ENCODE peak calls at places on chromosomes 4 and X, in four cellular contexts. D, T, Y and J are unnamed samples.

GRCh38 chrX:107753186-107753585 is 22.4 kb downstream of the TSC22D3 start:
- DNase-seq in T (no peak), D (no peak), Y (no peak), J (no peak)

GRCh38 chrX:29257516-29257915 is 670.3 kb downstream of the IL1RAPL1 start:
- DNase-seq in Y (no peak), T (no peak), D (no peak), J (no peak)

GRCh38 chr4:110196206-110196870 is 2.1 kb downstream of the ELOVL6 start:
- DNase-seq in Y (peak; percentile 83), D (peak; percentile 41), T (no peak), J (peak; percentile 76)

GRCh38 chr4:183436417-183436816 is 8.0 kb upstream of the CDKN2AIP start:
- DNase-seq in Y (no peak), D (no peak), T (no peak), J (no peak)

GRCh38 chr4:139605516-139605915 is 49.5 kb upstream of the SETD7 start:
- DNase-seq in Y (no peak), D (no peak), T (no peak), J (no peak)

GRCh38 chr4:67198757-67199156 is 346.5 kb downstream of the CENPC start:
- DNase-seq in T (no peak), Y (no peak), D (no peak), J (no peak)

GRCh38 chr4:54924891-54925290 is 200.5 kb downstream of the KDR start:
- DNase-seq in D (no peak), T (no peak), Y (no peak), J (no peak)

GRCh38 chrX:49042581-49043219 is 457 bp downstream of the TFE3 start:
- DNase-seq in T (no peak), D (no peak), Y (peak; percentile 10), J (no peak)

GRCh38 chrX:123962006-123962485 is 540 bp downstream of the STAG2 start:
- DNase-seq in Y (no peak), T (no peak), D (no peak), J (peak; percentile 52)

GRCh38 chrX:117713411-117713810 is 403.2 kb downstream of the KLHL13 start:
- DNase-seq in Y (no peak), D (peak; percentile 35), T (no peak), J (no peak)

GRCh38 chrX:120251471-120252011 is 929 bp downstream of the ZBTB33 start:
- DNase-seq in T (no peak), D (peak; percentile 3), Y (no peak), J (peak; percentile 19)

GRCh38 chr4:44448548-44449443 is at the start of gene KCTD8:
- DNase-seq in Y (peak; percentile 96), D (peak; percentile 71), T (peak; percentile 1), J (peak; percentile 42)

GRCh38 chr4:101103381-101104142 is 243.8 kb downstream of the PPP3CA start:
- DNase-seq in Y (no peak), T (no peak), D (no peak), J (no peak)

GRCh38 chrX:132270699-132271098 is 51.5 kb upstream of the RAP2C start:
- DNase-seq in Y (no peak), D (no peak), T (no peak), J (no peak)

GRCh38 chr4:187370918-187371317 is 624.7 kb upstream of the ZFP42 start:
- DNase-seq in T (no peak), Y (no peak), D (no peak), J (no peak)

GRCh38 chr4:56264861-56265260 is 122.4 kb downstream of the AASDH start:
- DNase-seq in D (no peak), T (no peak), Y (no peak), J (no peak)

GRCh38 chrX:65932173-65933084 is 107.5 kb downstream of the VSIG4 start:
- DNase-seq in Y (peak; percentile 13), D (peak; percentile 1), T (no peak), J (peak; percentile 9)

GRCh38 chr4:69054578-69055200 is 41.6 kb upstream of the UGT2B7 start:
- DNase-seq in D (peak; percentile 66), T (no peak), Y (no peak), J (no peak)

GRCh38 chrX:53288173-53288572 is 6.8 kb upstream of the IQSEC2 start:
- DNase-seq in D (no peak), T (no peak), Y (peak; percentile 54), J (peak; percentile 64)

GRCh38 chrX:2463973-2464676 is 36.7 kb downstream of the DHRSX start:
- DNase-seq in Y (peak; percentile 52), D (no peak), T (no peak), J (peak; percentile 62)

GRCh38 chr4:98434816-98435215 is 173.6 kb downstream of the RAP1GDS1 start:
- DNase-seq in Y (no peak), T (no peak), D (no peak), J (no peak)

GRCh38 chr4:15413010-15413622 is 14.7 kb upstream of the C1QTNF7 start:
- DNase-seq in D (no peak), Y (no peak), T (no peak), J (no peak)

GRCh38 chr4:124970011-124970410 is 257.5 kb upstream of the ANKRD50 start:
- DNase-seq in Y (no peak), D (no peak), T (no peak), J (no peak)

GRCh38 chr4:75973770-75974169 is 17.0 kb downstream of the SDAD1 start:
- DNase-seq in T (no peak), Y (no peak), D (no peak), J (no peak)

GRCh38 chr4:120922390-120923200 is at the start of gene PRDM5:
- DNase-seq in D (no peak), T (no peak), Y (peak; percentile 79), J (no peak)

GRCh38 chr4:110009526-110009925 is 96.8 kb downstream of the EGF start:
- DNase-seq in Y (no peak), D (no peak), T (no peak), J (no peak)

GRCh38 chrX:79375340-79375739 is 8.2 kb upstream of the ITM2A start:
- DNase-seq in T (no peak), D (no peak), Y (no peak), J (no peak)

GRCh38 chr4:148344382-148344781 is 97.8 kb downstream of the NR3C2 start:
- DNase-seq in T (no peak), D (no peak), Y (no peak), J (no peak)

GRCh38 chrX:110563276-110563675 is 204.6 kb downstream of the RTL9 start:
- DNase-seq in D (no peak), T (no peak), Y (no peak), J (no peak)

GRCh38 chr4:186029731-186030421 is 39.1 kb upstream of the TLR3 start:
- DNase-seq in Y (peak; percentile 38), T (no peak), D (no peak), J (no peak)

GRCh38 chr4:45036677-45037076 is 310.3 kb upstream of the GNPDA2 start:
- DNase-seq in D (no peak), T (no peak), Y (no peak), J (no peak)

GRCh38 chrX:112814496-112814895 is 26.1 kb downstream of the AMOT start:
- DNase-seq in Y (no peak), T (no peak), D (no peak), J (no peak)

GRCh38 chr4:98604723-98605122 is 53.7 kb downstream of the TSPAN5 start:
- DNase-seq in T (no peak), Y (no peak), D (no peak), J (no peak)

GRCh38 chrX:12949927-12950656 is 24.8 kb upstream of the TMSB4X start:
- DNase-seq in T (peak; percentile 99), Y (no peak), D (no peak), J (peak; percentile 71)

GRCh38 chr4:27132497-27132896 is 271.9 kb downstream of the STIM2 start:
- DNase-seq in T (no peak), D (no peak), Y (no peak), J (no peak)
- TF ChIP-seq ETV6 in T (no peak), D (no peak), Y (no peak), J (no peak)

DNA sequence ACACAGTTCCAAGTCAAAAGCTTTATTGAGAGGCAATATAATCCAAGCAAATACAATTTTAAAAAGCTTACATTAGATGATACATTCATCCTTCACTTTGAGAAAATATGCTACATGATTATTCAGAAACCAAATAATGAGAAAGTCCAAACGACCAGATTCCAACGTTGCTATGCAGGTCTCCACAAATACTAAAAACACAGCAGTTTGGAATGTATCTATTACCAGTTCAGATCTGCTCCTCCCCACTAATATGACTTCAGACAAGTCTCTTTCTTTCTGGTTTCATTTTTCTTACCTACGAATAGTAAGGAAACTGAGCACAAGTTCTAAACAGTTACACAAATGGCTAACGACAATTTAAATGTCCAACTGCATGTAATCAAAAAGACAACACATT is 9.5 kb downstream of the NAF1 start:
- DNase-seq in Y (no peak), T (no peak), D (no peak), J (no peak)
- TF ChIP-seq ETV6 in Y (no peak), T (no peak), D (no peak), J (no peak)

GRCh38 chr4:115310671-115311070 is 197.3 kb upstream of the NDST4 start:
- DNase-seq in Y (no peak), T (no peak), D (no peak), J (no peak)
- TF ChIP-seq ETV6 in Y (no peak), T (no peak), D (no peak), J (no peak)

GRCh38 chr4:169727616-169728015 is 30.1 kb downstream of the HPF1 start:
- DNase-seq in T (no peak), Y (no peak), D (no peak), J (no peak)
- TF ChIP-seq ETV6 in T (no peak), Y (no peak), D (no peak), J (no peak)

GRCh38 chr4:41140410-41140809 is 73.9 kb downstream of the APBB2 start:
- DNase-seq in D (no peak), Y (no peak), T (no peak), J (no peak)
- TF ChIP-seq ETV6 in D (no peak), Y (no peak), T (no peak), J (no peak)

GRCh38 chrX:40885984-40886383 is 150.6 kb upstream of the MED14 start:
- DNase-seq in Y (no peak), D (no peak), T (no peak), J (no peak)
- TF ChIP-seq ETV6 in Y (no peak), D (no peak), T (no peak), J (no peak)

DNA sequence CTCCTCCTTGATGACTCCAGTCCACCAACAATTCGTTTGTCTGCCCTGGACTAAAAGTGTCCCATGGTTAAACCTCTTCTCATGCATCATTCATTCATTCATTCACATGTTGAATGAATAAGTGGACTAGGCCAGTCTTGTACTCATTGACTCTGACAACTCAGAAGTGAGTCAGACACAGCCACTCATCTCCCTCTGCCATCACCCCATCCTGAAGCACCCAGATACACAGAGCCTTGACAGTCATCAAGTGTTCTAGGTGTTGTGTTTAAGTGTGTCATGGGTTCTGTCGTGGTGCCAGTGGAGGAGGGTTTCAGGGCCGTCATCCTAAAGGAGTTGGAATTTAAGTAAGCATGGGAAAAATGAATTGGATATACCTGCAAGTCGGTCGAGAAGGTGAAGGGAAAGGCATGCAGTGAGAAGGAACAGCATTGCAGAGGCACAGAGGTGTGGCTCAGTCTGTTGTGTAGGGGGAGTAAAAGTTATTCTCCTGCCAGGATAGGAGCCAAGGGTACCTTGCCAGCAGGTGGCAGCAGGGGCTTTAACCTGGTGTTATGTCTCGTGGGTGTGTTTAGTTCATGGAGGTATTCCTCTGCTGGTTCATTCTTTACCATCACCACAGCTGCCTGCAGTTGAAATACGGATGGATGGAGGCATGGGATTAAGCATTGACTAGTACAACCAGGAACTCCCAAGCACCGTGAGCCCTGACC is 18.3 kb downstream of the MAGED2 start:
- DNase-seq in T (no peak), Y (peak; percentile 25), D (no peak), J (no peak)
- TF ChIP-seq ETV6 in T (no peak), Y (no peak), D (no peak), J (no peak)

GRCh38 chr4:104494822-104495559 is at the start of gene CXXC4:
- DNase-seq in Y (peak; percentile 80), D (peak; percentile 10), T (no peak), J (peak; percentile 64)
- TF ChIP-seq ETV6 in Y (no peak), D (no peak), T (peak; percentile 48), J (no peak)